ENCODE peak calls at places on chromosomes 6 and 20, in nine cellular contexts. B, N, K, A, G, U, J, L and X are unnamed samples.

GRCh38 chr6:140850438-140850837 is 1282.3 kb upstream of the GJE1 start:
- DNase-seq in B (no peak), N (no peak), K (no peak), A (no peak), G (no peak), U (no peak), J (no peak), L (no peak), X (no peak)

GRCh38 chr6:157597461-157598312 is 216.7 kb downstream of the ZDHHC14 start:
- DNase-seq in B (peak), N (peak), K (peak), A (peak), G (peak), U (no peak), J (no peak), L (peak), X (peak)

GRCh38 chr6:110951986-110952794 is 6.3 kb upstream of the GTF3C6 start:
- DNase-seq in B (no peak), N (no peak), K (peak), A (no peak), G (no peak), U (no peak), J (no peak), L (no peak), X (no peak)

GRCh38 chr6:35083507-35083906 is 57.6 kb downstream of the TCP11 start:
- DNase-seq in B (no peak), N (no peak), K (no peak), A (no peak), G (peak), U (no peak), J (no peak), L (no peak), X (no peak)

GRCh38 chr6:129493396-129493902 is 216.5 kb downstream of the ARHGAP18 start:
- DNase-seq in B (no peak), N (no peak), K (no peak), A (no peak), G (no peak), U (no peak), J (no peak), L (no peak), X (no peak)

GRCh38 chr6:6825153-6825847 is 236.8 kb downstream of the LY86 start:
- DNase-seq in B (no peak), N (no peak), K (no peak), A (peak), G (peak), U (no peak), J (no peak), L (no peak), X (no peak)

GRCh38 chr20:51562334-51563140 is 20.0 kb upstream of the NFATC2 start:
- DNase-seq in B (no peak), N (peak), K (peak), A (peak), G (peak), U (peak), J (peak), L (peak), X (no peak)

GRCh38 chr20:56706867-56707360 is 77.8 kb downstream of the TFAP2C start:
- DNase-seq in B (no peak), N (no peak), K (no peak), A (no peak), G (no peak), U (no peak), J (no peak), L (no peak), X (no peak)

GRCh38 chr6:5684320-5684719 is 322.4 kb downstream of the NRN1 start:
- DNase-seq in B (no peak), N (no peak), K (no peak), A (no peak), G (no peak), U (no peak), J (no peak), L (no peak), X (no peak)

GRCh38 chr6:56515081-56515905 is 127.4 kb downstream of the DST start:
- DNase-seq in B (no peak), N (no peak), K (no peak), A (no peak), G (no peak), U (no peak), J (no peak), L (no peak), X (no peak)

GRCh38 chr20:3711418-3712043 is 869 bp downstream of the SIGLEC1 start:
- DNase-seq in B (no peak), N (no peak), K (no peak), A (no peak), G (no peak), U (no peak), J (no peak), L (no peak), X (no peak)

GRCh38 chr6:130778946-130779657 is 48.1 kb upstream of the SMLR1 start:
- DNase-seq in B (no peak), N (no peak), K (no peak), A (no peak), G (no peak), U (no peak), J (no peak), L (no peak), X (no peak)

GRCh38 chr20:57133926-57134650 is 132.4 kb downstream of the BMP7 start:
- DNase-seq in B (no peak), N (no peak), K (peak), A (no peak), G (no peak), U (no peak), J (no peak), L (no peak), X (no peak)

GRCh38 chr6:41051873-41052272 is 1.1 kb upstream of the APOBEC2 start:
- DNase-seq in B (no peak), N (no peak), K (peak), A (no peak), G (no peak), U (no peak), J (no peak), L (no peak), X (no peak)

DNA sequence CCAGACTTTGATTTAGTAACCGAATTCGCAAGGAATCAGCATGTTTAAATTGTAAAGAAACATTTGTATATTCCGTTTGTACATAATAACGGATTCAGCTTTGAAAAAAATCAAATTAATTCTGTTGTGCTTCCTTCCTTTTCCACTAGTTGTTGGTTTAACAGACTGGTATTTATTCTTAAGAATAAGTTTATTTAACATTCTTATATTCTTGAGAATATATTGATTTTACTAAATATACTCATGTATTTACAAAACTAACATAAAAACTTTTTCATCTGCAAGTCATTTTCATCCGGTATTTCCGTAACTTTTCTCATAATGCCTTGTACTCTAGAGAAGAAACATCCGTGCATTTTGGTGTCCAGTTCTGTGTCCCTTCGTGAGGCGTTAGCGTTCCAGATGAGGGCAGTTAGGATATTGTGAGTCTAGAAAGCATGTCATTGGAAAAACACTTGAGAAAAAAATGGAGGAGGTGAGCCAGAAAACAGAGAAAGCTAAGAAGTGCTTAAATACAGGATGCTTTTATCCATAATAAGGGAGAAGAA is 1.6 kb downstream of the WRNIP1 start:
- DNase-seq in B (no peak), N (no peak), K (no peak), A (no peak), G (no peak), U (no peak), J (no peak), L (no peak), X (no peak)
- H3K27ac ChIP-seq in B (peak), N (peak), K (peak), A (no peak), G (peak), U (peak), J (no peak), L (no peak), X (peak)

DNA sequence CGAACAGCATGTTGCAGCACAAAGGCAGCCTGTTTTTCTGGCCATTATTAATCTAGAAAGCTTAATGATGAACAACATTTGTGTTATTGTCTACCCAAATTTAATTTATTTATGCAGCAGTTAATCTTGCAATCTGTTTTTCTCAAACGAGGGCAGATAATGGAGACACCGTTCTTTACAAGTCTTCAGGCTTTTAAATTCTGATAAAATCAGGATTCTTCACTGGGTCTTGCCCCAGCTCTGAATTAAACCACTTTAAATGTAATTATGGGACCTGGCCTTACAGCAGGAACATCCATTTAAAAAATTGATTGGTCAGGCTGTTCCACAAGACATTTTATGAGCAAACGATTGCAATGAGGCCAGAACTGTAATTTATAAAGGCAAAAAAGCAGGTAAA is 26.5 kb upstream of the INSM1 start:
- DNase-seq in B (no peak), N (no peak), K (no peak), A (no peak), G (no peak), U (no peak), J (no peak), L (no peak), X (no peak)
- H3K27ac ChIP-seq in B (no peak), N (no peak), K (no peak), A (no peak), G (no peak), U (no peak), J (no peak), L (no peak), X (no peak)

GRCh38 chr6:116364361-116364760 is 6.4 kb upstream of the DSE start:
- DNase-seq in B (no peak), N (no peak), K (no peak), A (no peak), G (no peak), U (no peak), J (no peak), L (no peak), X (no peak)
- H3K27ac ChIP-seq in B (no peak), N (no peak), K (no peak), A (no peak), G (no peak), U (peak), J (no peak), L (no peak), X (no peak)

GRCh38 chr6:133997267-133997666 is 44.2 kb downstream of the TBPL1 start:
- DNase-seq in B (no peak), N (no peak), K (no peak), A (no peak), G (no peak), U (no peak), J (no peak), L (no peak), X (no peak)
- H3K27ac ChIP-seq in B (no peak), N (no peak), K (no peak), A (peak), G (no peak), U (no peak), J (no peak), L (no peak), X (no peak)

GRCh38 chr20:39050555-39050902 is 88.4 kb downstream of the DHX35 start:
- DNase-seq in B (no peak), N (no peak), K (no peak), A (no peak), G (no peak), U (no peak), J (no peak), L (no peak), X (no peak)

GRCh38 chr20:39047417-39047985 is 85.4 kb downstream of the DHX35 start:
- DNase-seq in B (no peak), N (no peak), K (no peak), A (no peak), G (no peak), U (no peak), J (no peak), L (no peak), X (no peak)

GRCh38 chr20:39048000-39048696 is 86.0 kb downstream of the DHX35 start:
- DNase-seq in B (peak), N (peak), K (peak), A (peak), G (peak), U (peak), J (peak), L (peak), X (peak)

GRCh38 chr20:39049684-39050554 is 87.8 kb downstream of the DHX35 start:
- DNase-seq in B (peak), N (peak), K (peak), A (peak), G (peak), U (peak), J (peak), L (peak), X (peak)

DNA sequence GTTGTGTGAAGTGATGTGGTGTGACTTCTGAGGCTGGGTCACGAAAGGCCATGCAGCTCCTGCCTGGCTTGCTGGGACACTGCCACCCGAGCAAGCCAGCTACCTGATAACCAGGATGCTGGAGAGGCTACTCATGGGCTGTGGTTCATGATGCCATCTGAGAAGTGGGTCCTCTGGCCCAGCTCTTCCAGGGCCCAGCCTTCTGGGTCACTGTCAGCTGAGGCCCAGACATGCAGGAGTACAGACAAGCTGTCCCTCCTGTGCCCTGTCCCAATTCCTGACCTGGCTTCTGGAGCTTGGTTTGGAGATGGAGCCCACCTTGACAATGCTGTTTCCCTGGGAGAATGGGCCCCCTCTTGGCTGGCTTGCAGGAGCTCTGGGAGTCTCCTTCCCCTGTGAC is 87.0 kb downstream of the DHX35 start:
- DNase-seq in B (no peak), N (no peak), K (no peak), A (no peak), G (no peak), U (no peak), J (no peak), L (no peak), X (no peak)
- H3K27ac ChIP-seq in B (no peak), N (no peak), K (no peak), A (no peak), G (peak), U (no peak), J (no peak), L (no peak), X (no peak)

DNA sequence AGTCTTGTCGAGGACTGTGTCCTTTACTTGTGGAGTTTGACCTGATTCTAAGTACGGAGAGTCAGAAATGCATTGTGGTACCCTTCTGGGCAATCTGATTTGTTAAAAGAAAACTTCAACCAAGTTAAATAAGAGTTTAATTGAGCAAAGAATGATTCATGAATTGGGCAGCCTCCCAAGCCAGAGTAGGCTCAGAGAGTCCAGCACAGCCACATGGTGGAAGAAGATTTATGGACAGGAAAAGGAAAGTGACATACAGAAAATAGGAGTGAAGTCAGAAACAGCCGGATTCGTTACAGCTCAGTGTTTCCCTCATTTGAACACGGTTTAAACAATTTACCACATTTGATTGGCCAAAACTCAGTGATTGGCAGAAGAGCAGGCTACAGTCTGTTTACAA is 329.2 kb downstream of the DHX35 start:
- DNase-seq in B (no peak), N (no peak), K (peak), A (no peak), G (no peak), U (no peak), J (no peak), L (no peak), X (no peak)
- H3K27ac ChIP-seq in B (no peak), N (no peak), K (no peak), A (no peak), G (no peak), U (no peak), J (no peak), L (no peak), X (no peak)

GRCh38 chr6:118935331-118935668 is 341 bp upstream of the MCM9 start:
- DNase-seq in B (no peak), N (no peak), K (no peak), A (no peak), G (no peak), U (no peak), J (no peak), L (no peak), X (no peak)
- H3K27ac ChIP-seq in B (peak), N (peak), K (no peak), A (peak), G (peak), U (peak), J (peak), L (peak), X (peak)

GRCh38 chr6:122798099-122798641 is 9.1 kb downstream of the SMPDL3A start:
- DNase-seq in B (no peak), N (no peak), K (no peak), A (no peak), G (peak), U (no peak), J (no peak), L (no peak), X (no peak)
- H3K27ac ChIP-seq in B (no peak), N (no peak), K (no peak), A (no peak), G (peak), U (no peak), J (no peak), L (no peak), X (no peak)

GRCh38 chr20:15637971-15638754 is 935.1 kb downstream of the KIF16B start:
- DNase-seq in B (no peak), N (no peak), K (no peak), A (no peak), G (no peak), U (no peak), J (no peak), L (peak), X (no peak)
- H3K27ac ChIP-seq in B (no peak), N (no peak), K (no peak), A (no peak), G (peak), U (no peak), J (no peak), L (no peak), X (no peak)

GRCh38 chr6:74075323-74075722 is 379.3 kb downstream of the CD109 start:
- DNase-seq in B (no peak), N (peak), K (peak), A (no peak), G (no peak), U (peak), J (no peak), L (no peak), X (no peak)
- H3K27ac ChIP-seq in B (no peak), N (no peak), K (no peak), A (no peak), G (no peak), U (no peak), J (no peak), L (no peak), X (no peak)